ENCODE peak calls at places on chromosomes 2 and 18, in eight cellular contexts. P, S, M, B, V, X, N and U are unnamed samples.

GRCh38 chr2:238720232-238720672 is 127.6 kb upstream of the TWIST2 start:
- DNase-seq in P (peak; percentile 39), S (peak; percentile 79), M (no peak), B (peak; percentile 36), V (peak; percentile 37), X (peak; percentile 77), N (peak; percentile 72), U (peak; percentile 70)

GRCh38 chr18:77073336-77074093 is 59.1 kb downstream of the MBP start:
- DNase-seq in P (no peak), S (peak; percentile 26), M (no peak), B (no peak), V (no peak), X (no peak), N (no peak), U (peak; percentile 83)

GRCh38 chr18:3863006-3863405 is 413.0 kb downstream of the TGIF1 start:
- DNase-seq in P (no peak), S (no peak), M (no peak), B (no peak), V (no peak), X (no peak), N (no peak), U (no peak)

GRCh38 chr2:10599921-10600320 is 89.9 kb downstream of the NOL10 start:
- DNase-seq in P (no peak), S (no peak), M (no peak), B (no peak), V (peak; percentile 15), X (no peak), N (no peak), U (no peak)

GRCh38 chr2:232235206-232235605 is 143.3 kb upstream of the ALPP start:
- DNase-seq in P (no peak), S (no peak), M (no peak), B (no peak), V (no peak), X (no peak), N (no peak), U (no peak)

GRCh38 chr18:2948038-2948437 is 64.9 kb downstream of the LPIN2 start:
- DNase-seq in P (peak; percentile 70), S (no peak), M (no peak), B (peak; percentile 9), V (peak; percentile 77), X (peak; percentile 16), N (no peak), U (no peak)

GRCh38 chr2:79512442-79513401 is at the start of gene CTNNA2:
- DNase-seq in P (peak; percentile 76), S (peak; percentile 37), M (no peak), B (peak; percentile 82), V (peak; percentile 10), X (peak; percentile 98), N (peak; percentile 59), U (no peak)

GRCh38 chr2:178211943-178212342 is 17.6 kb downstream of the OSBPL6 start:
- DNase-seq in P (no peak), S (no peak), M (no peak), B (no peak), V (no peak), X (peak; percentile 92), N (no peak), U (no peak)

GRCh38 chr2:138423198-138423597 is 78.4 kb upstream of the SPOPL start:
- DNase-seq in P (no peak), S (no peak), M (no peak), B (no peak), V (no peak), X (no peak), N (no peak), U (no peak)

GRCh38 chr2:190023860-190024259 is 38.7 kb downstream of the MSTN start:
- DNase-seq in P (no peak), S (no peak), M (no peak), B (peak; percentile 62), V (peak; percentile 41), X (peak; percentile 69), N (no peak), U (no peak)

GRCh38 chr2:61948661-61949457 is 43.4 kb downstream of the COMMD1 start:
- DNase-seq in P (no peak), S (no peak), M (no peak), B (no peak), V (no peak), X (no peak), N (no peak), U (no peak)

GRCh38 chr2:3605013-3605961 is 10.4 kb downstream of the COLEC11 start:
- DNase-seq in P (peak; percentile 63), S (no peak), M (peak; percentile 41), B (peak; percentile 43), V (no peak), X (no peak), N (peak; percentile 69), U (no peak)